ENCODE peak calls at places on chromosomes 11 and 22, in nine cellular contexts. One of them, this sample, is unnamed.

GRCh38 chr22:19461506-19461905 is 14.0 kb upstream of the C22orf39 start:
- DNase-seq in A549: no peak
- DNase-seq in IMR-90: no peak
- DNase-seq in upper lobe of left lung: no peak
- DNase-seq in lower lobe of right lung: no peak
- DNase-seq in AG04450: no peak
- DNase-seq in brain microvascular endothelial cell: no peak
- DNase-seq in Peyer's patch: no peak
- DNase-seq in GM23338: no peak
- DNase-seq in this sample: no peak

GRCh38 chr11:36233226-36233625 is 56.0 kb downstream of the COMMD9 start:
- DNase-seq in A549: no peak
- DNase-seq in IMR-90: peak
- DNase-seq in upper lobe of left lung: no peak
- DNase-seq in lower lobe of right lung: no peak
- DNase-seq in AG04450: no peak
- DNase-seq in brain microvascular endothelial cell: peak
- DNase-seq in Peyer's patch: no peak
- DNase-seq in GM23338: no peak
- DNase-seq in this sample: no peak

GRCh38 chr11:70367071-70367470 is 31.3 kb upstream of the CTTN start:
- DNase-seq in A549: no peak
- DNase-seq in IMR-90: peak
- DNase-seq in upper lobe of left lung: no peak
- DNase-seq in lower lobe of right lung: no peak
- DNase-seq in AG04450: peak
- DNase-seq in brain microvascular endothelial cell: peak
- DNase-seq in Peyer's patch: no peak
- DNase-seq in GM23338: no peak
- DNase-seq in this sample: no peak

GRCh38 chr22:48244388-48245118 is 1482.1 kb downstream of the TBC1D22A start:
- DNase-seq in A549: no peak
- DNase-seq in IMR-90: no peak
- DNase-seq in upper lobe of left lung: no peak
- DNase-seq in lower lobe of right lung: no peak
- DNase-seq in AG04450: no peak
- DNase-seq in brain microvascular endothelial cell: no peak
- DNase-seq in Peyer's patch: no peak
- DNase-seq in GM23338: no peak
- DNase-seq in this sample: no peak

GRCh38 chr11:128859563-128860441 is 7.3 kb downstream of the KCNJ1 start:
- DNase-seq in A549: peak
- DNase-seq in IMR-90: peak
- DNase-seq in upper lobe of left lung: peak
- DNase-seq in lower lobe of right lung: peak
- DNase-seq in AG04450: no peak
- DNase-seq in brain microvascular endothelial cell: peak
- DNase-seq in Peyer's patch: peak
- DNase-seq in GM23338: peak
- DNase-seq in this sample: no peak

GRCh38 chr11:131495417-131495816 is 125.0 kb downstream of the NTM start:
- DNase-seq in A549: no peak
- DNase-seq in IMR-90: no peak
- DNase-seq in upper lobe of left lung: no peak
- DNase-seq in lower lobe of right lung: no peak
- DNase-seq in AG04450: no peak
- DNase-seq in brain microvascular endothelial cell: no peak
- DNase-seq in Peyer's patch: no peak
- DNase-seq in GM23338: no peak
- DNase-seq in this sample: no peak

GRCh38 chr11:28169816-28170215 is 61.6 kb downstream of the METTL15 start:
- DNase-seq in A549: no peak
- DNase-seq in IMR-90: peak
- DNase-seq in upper lobe of left lung: no peak
- DNase-seq in lower lobe of right lung: no peak
- DNase-seq in AG04450: no peak
- DNase-seq in brain microvascular endothelial cell: peak
- DNase-seq in Peyer's patch: no peak
- DNase-seq in GM23338: no peak
- DNase-seq in this sample: no peak

GRCh38 chr11:118151421-118151820 is 1.2 kb downstream of the SCN4B start:
- DNase-seq in A549: no peak
- DNase-seq in IMR-90: peak
- DNase-seq in upper lobe of left lung: no peak
- DNase-seq in lower lobe of right lung: no peak
- DNase-seq in AG04450: no peak
- DNase-seq in brain microvascular endothelial cell: no peak
- DNase-seq in Peyer's patch: no peak
- DNase-seq in GM23338: no peak
- DNase-seq in this sample: no peak

GRCh38 chr11:125423247-125423849 is 72.7 kb downstream of the FEZ1 start:
- DNase-seq in A549: no peak
- DNase-seq in IMR-90: no peak
- DNase-seq in upper lobe of left lung: no peak
- DNase-seq in lower lobe of right lung: no peak
- DNase-seq in AG04450: no peak
- DNase-seq in brain microvascular endothelial cell: no peak
- DNase-seq in Peyer's patch: no peak
- DNase-seq in GM23338: peak
- DNase-seq in this sample: no peak

GRCh38 chr11:35420371-35420770 is 1.0 kb upstream of the SLC1A2 start:
- DNase-seq in A549: no peak
- DNase-seq in IMR-90: no peak
- DNase-seq in upper lobe of left lung: no peak
- DNase-seq in lower lobe of right lung: peak
- DNase-seq in AG04450: no peak
- DNase-seq in brain microvascular endothelial cell: no peak
- DNase-seq in Peyer's patch: no peak
- DNase-seq in GM23338: peak
- DNase-seq in this sample: no peak

GRCh38 chr22:42773161-42773560 is 52.5 kb upstream of the A4GALT start:
- DNase-seq in A549: no peak
- DNase-seq in IMR-90: no peak
- DNase-seq in upper lobe of left lung: no peak
- DNase-seq in lower lobe of right lung: no peak
- DNase-seq in AG04450: no peak
- DNase-seq in brain microvascular endothelial cell: no peak
- DNase-seq in Peyer's patch: peak
- DNase-seq in GM23338: no peak
- DNase-seq in this sample: no peak

GRCh38 chr11:75105462-75105925 is 8.8 kb upstream of the OR2AT4 start:
- DNase-seq in A549: peak
- DNase-seq in IMR-90: no peak
- DNase-seq in upper lobe of left lung: no peak
- DNase-seq in lower lobe of right lung: no peak
- DNase-seq in AG04450: no peak
- DNase-seq in brain microvascular endothelial cell: peak
- DNase-seq in Peyer's patch: no peak
- DNase-seq in GM23338: peak
- DNase-seq in this sample: no peak

GRCh38 chr11:71240865-71241691 is 11.3 kb downstream of the SHANK2 start:
- DNase-seq in A549: peak
- DNase-seq in IMR-90: peak
- DNase-seq in upper lobe of left lung: peak
- DNase-seq in lower lobe of right lung: peak
- DNase-seq in AG04450: peak
- DNase-seq in brain microvascular endothelial cell: peak
- DNase-seq in Peyer's patch: no peak
- DNase-seq in GM23338: peak
- DNase-seq in this sample: peak

GRCh38 chr22:19174106-19175025 is 4.2 kb downstream of the SLC25A1 start:
- DNase-seq in A549: no peak
- DNase-seq in IMR-90: peak
- DNase-seq in upper lobe of left lung: no peak
- DNase-seq in lower lobe of right lung: no peak
- DNase-seq in AG04450: no peak
- DNase-seq in brain microvascular endothelial cell: peak
- DNase-seq in Peyer's patch: peak
- DNase-seq in GM23338: peak
- DNase-seq in this sample: no peak

GRCh38 chr11:35040221-35040942 is 98.6 kb upstream of the CD44 start:
- DNase-seq in A549: peak
- DNase-seq in IMR-90: peak
- DNase-seq in upper lobe of left lung: no peak
- DNase-seq in lower lobe of right lung: no peak
- DNase-seq in AG04450: no peak
- DNase-seq in brain microvascular endothelial cell: peak
- DNase-seq in Peyer's patch: peak
- DNase-seq in GM23338: no peak
- DNase-seq in this sample: no peak

GRCh38 chr11:46238078-46238966 is 39.1 kb upstream of the CREB3L1 start:
- DNase-seq in A549: peak
- DNase-seq in IMR-90: peak
- DNase-seq in upper lobe of left lung: peak
- DNase-seq in lower lobe of right lung: peak
- DNase-seq in AG04450: no peak
- DNase-seq in brain microvascular endothelial cell: peak
- DNase-seq in Peyer's patch: peak
- DNase-seq in GM23338: peak
- DNase-seq in this sample: no peak

GRCh38 chr11:76629133-76629852 is 41.3 kb downstream of the LRRC32 start:
- DNase-seq in A549: no peak
- DNase-seq in IMR-90: peak
- DNase-seq in upper lobe of left lung: peak
- DNase-seq in lower lobe of right lung: peak
- DNase-seq in AG04450: no peak
- DNase-seq in brain microvascular endothelial cell: peak
- DNase-seq in Peyer's patch: no peak
- DNase-seq in GM23338: no peak
- DNase-seq in this sample: no peak

GRCh38 chr11:76630600-76630999 is 39.9 kb downstream of the LRRC32 start:
- DNase-seq in A549: no peak
- DNase-seq in IMR-90: no peak
- DNase-seq in upper lobe of left lung: no peak
- DNase-seq in lower lobe of right lung: no peak
- DNase-seq in AG04450: no peak
- DNase-seq in brain microvascular endothelial cell: no peak
- DNase-seq in Peyer's patch: no peak
- DNase-seq in GM23338: no peak
- DNase-seq in this sample: no peak

GRCh38 chr11:76631566-76632308 is 38.8 kb downstream of the LRRC32 start:
- DNase-seq in A549: no peak
- DNase-seq in IMR-90: no peak
- DNase-seq in upper lobe of left lung: no peak
- DNase-seq in lower lobe of right lung: no peak
- DNase-seq in AG04450: no peak
- DNase-seq in brain microvascular endothelial cell: no peak
- DNase-seq in Peyer's patch: no peak
- DNase-seq in GM23338: no peak
- DNase-seq in this sample: no peak

GRCh38 chr11:76628408-76628947 is 42.1 kb downstream of the LRRC32 start:
- DNase-seq in A549: no peak
- DNase-seq in IMR-90: no peak
- DNase-seq in upper lobe of left lung: no peak
- DNase-seq in lower lobe of right lung: no peak
- DNase-seq in AG04450: no peak
- DNase-seq in brain microvascular endothelial cell: no peak
- DNase-seq in Peyer's patch: no peak
- DNase-seq in GM23338: no peak
- DNase-seq in this sample: no peak

GRCh38 chr11:76629853-76630599 is 40.5 kb downstream of the LRRC32 start:
- DNase-seq in A549: no peak
- DNase-seq in IMR-90: peak
- DNase-seq in upper lobe of left lung: peak
- DNase-seq in lower lobe of right lung: peak
- DNase-seq in AG04450: no peak
- DNase-seq in brain microvascular endothelial cell: no peak
- DNase-seq in Peyer's patch: no peak
- DNase-seq in GM23338: peak
- DNase-seq in this sample: no peak
- H3K4me3 ChIP-seq in A549: no peak
- H3K4me3 ChIP-seq in IMR-90: no peak
- H3K4me3 ChIP-seq in upper lobe of left lung: no peak
- H3K4me3 ChIP-seq in lower lobe of right lung: peak
- H3K4me3 ChIP-seq in AG04450: no peak
- H3K4me3 ChIP-seq in brain microvascular endothelial cell: no peak
- H3K4me3 ChIP-seq in Peyer's patch: no peak
- H3K4me3 ChIP-seq in GM23338: no peak
- H3K4me3 ChIP-seq in this sample: no peak

DNA sequence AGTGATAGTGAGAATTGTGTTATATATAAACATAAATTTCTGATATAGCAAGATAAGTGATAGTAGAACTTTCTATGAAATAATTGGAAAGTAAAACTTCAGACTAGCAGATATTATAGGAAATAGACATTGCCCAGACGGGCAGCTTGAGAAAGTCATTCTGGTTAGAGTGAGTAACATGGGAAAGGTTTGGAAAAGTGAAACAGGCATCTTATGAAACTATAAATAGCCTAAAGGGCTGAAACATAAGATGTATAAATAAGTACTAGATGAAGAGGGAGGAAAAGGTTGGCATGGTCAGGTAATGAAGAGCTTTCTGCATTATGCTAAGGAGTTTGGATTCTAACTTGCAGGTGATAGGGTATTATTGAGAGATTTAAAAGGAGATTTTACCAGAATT is 101.3 kb downstream of the DYNC2H1 start:
- DNase-seq in A549: no peak
- DNase-seq in IMR-90: peak
- DNase-seq in upper lobe of left lung: no peak
- DNase-seq in lower lobe of right lung: no peak
- DNase-seq in AG04450: no peak
- DNase-seq in brain microvascular endothelial cell: no peak
- DNase-seq in Peyer's patch: no peak
- DNase-seq in GM23338: no peak
- DNase-seq in this sample: no peak
- TF ChIP-seq CTCF in A549: no peak
- TF ChIP-seq CTCF in IMR-90: no peak
- TF ChIP-seq CTCF in upper lobe of left lung: no peak
- TF ChIP-seq CTCF in lower lobe of right lung: no peak
- TF ChIP-seq CTCF in AG04450: no peak
- TF ChIP-seq CTCF in brain microvascular endothelial cell: no peak
- TF ChIP-seq CTCF in Peyer's patch: no peak
- TF ChIP-seq CTCF in GM23338: no peak
- TF ChIP-seq CTCF in this sample: no peak

GRCh38 chr22:38704568-38705234 is 1.0 kb upstream of the GTPBP1 start:
- DNase-seq in A549: no peak
- DNase-seq in IMR-90: no peak
- DNase-seq in upper lobe of left lung: no peak
- DNase-seq in lower lobe of right lung: no peak
- DNase-seq in AG04450: no peak
- DNase-seq in brain microvascular endothelial cell: no peak
- DNase-seq in Peyer's patch: no peak
- DNase-seq in GM23338: no peak
- DNase-seq in this sample: no peak
- H3K27ac ChIP-seq in A549: peak
- H3K27ac ChIP-seq in IMR-90: no peak
- H3K27ac ChIP-seq in upper lobe of left lung: peak
- H3K27ac ChIP-seq in lower lobe of right lung: peak
- H3K27ac ChIP-seq in AG04450: no peak
- H3K27ac ChIP-seq in brain microvascular endothelial cell: peak
- H3K27ac ChIP-seq in Peyer's patch: peak
- H3K27ac ChIP-seq in GM23338: peak
- H3K27ac ChIP-seq in this sample: peak

DNA sequence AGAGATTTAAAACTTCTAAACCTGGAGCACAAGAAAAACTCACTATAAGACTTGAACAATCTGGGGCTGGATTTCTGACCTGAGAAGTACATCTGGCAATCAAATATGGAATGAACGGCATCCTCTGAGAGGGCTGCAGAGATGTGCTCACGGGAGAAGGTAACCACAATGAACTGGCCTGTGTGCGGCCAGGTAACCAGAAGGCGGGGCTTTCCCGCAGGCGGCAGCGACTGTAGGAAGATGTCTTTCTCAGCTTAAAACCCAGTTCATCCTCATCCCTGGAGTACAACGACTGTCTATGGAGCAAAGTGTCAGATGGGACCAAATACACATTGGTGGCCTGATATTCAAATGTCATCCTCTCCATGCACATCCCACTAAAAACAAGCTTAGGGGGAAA is 24.5 kb downstream of the MICAL3 start:
- DNase-seq in A549: no peak
- DNase-seq in IMR-90: no peak
- DNase-seq in upper lobe of left lung: no peak
- DNase-seq in lower lobe of right lung: no peak
- DNase-seq in AG04450: no peak
- DNase-seq in brain microvascular endothelial cell: no peak
- DNase-seq in Peyer's patch: no peak
- DNase-seq in GM23338: no peak
- DNase-seq in this sample: no peak
- H3K4me3 ChIP-seq in A549: peak
- H3K4me3 ChIP-seq in IMR-90: peak
- H3K4me3 ChIP-seq in upper lobe of left lung: no peak
- H3K4me3 ChIP-seq in lower lobe of right lung: peak
- H3K4me3 ChIP-seq in AG04450: peak
- H3K4me3 ChIP-seq in brain microvascular endothelial cell: no peak
- H3K4me3 ChIP-seq in Peyer's patch: peak
- H3K4me3 ChIP-seq in GM23338: peak
- H3K4me3 ChIP-seq in this sample: peak